ENCODE peak calls at places on chromosomes 7 and 10, in nine cellular contexts. One of them, this sample, is unnamed.
A peak's percentile ranks its signal among the peaks of the same experiment; 100 is the strongest.

GRCh38 chr7:115135769-115136410 is 214.0 kb downstream of the MDFIC start:
- DNase-seq in ELR: no peak
- DNase-seq in GM12865: peak; percentile 48
- DNase-seq in adipocyte: peak; percentile 44
- DNase-seq in CD4-positive, alpha-beta T cell: no peak
- DNase-seq in NCI-H82: no peak
- DNase-seq in hypothalamus: no peak
- DNase-seq in sigmoid colon: no peak
- DNase-seq in sciatic nerve: no peak
- DNase-seq in this sample: no peak

GRCh38 chr7:154633641-154634040 is 369.3 kb downstream of the PAXIP1 start:
- DNase-seq in hypothalamus: no peak
- DNase-seq in GM12865: no peak
- DNase-seq in NCI-H82: no peak
- DNase-seq in CD4-positive, alpha-beta T cell: no peak
- DNase-seq in sigmoid colon: no peak
- DNase-seq in adipocyte: no peak
- DNase-seq in ELR: no peak
- DNase-seq in sciatic nerve: no peak
- DNase-seq in this sample: no peak

GRCh38 chr7:141263508-141263907 is 189.6 kb downstream of the TMEM178B start:
- DNase-seq in NCI-H82: no peak
- DNase-seq in CD4-positive, alpha-beta T cell: no peak
- DNase-seq in sigmoid colon: no peak
- DNase-seq in ELR: no peak
- DNase-seq in adipocyte: no peak
- DNase-seq in GM12865: no peak
- DNase-seq in hypothalamus: no peak
- DNase-seq in sciatic nerve: no peak
- DNase-seq in this sample: no peak

GRCh38 chr7:73963252-73963822 is 64.6 kb upstream of the ELN start:
- DNase-seq in CD4-positive, alpha-beta T cell: no peak
- DNase-seq in NCI-H82: no peak
- DNase-seq in GM12865: no peak
- DNase-seq in hypothalamus: no peak
- DNase-seq in ELR: no peak
- DNase-seq in adipocyte: peak; percentile 7
- DNase-seq in sigmoid colon: no peak
- DNase-seq in sciatic nerve: no peak
- DNase-seq in this sample: no peak

GRCh38 chr10:48526371-48526821 is 78.5 kb downstream of the ARHGAP22 start:
- DNase-seq in ELR: peak; percentile 86
- DNase-seq in GM12865: no peak
- DNase-seq in CD4-positive, alpha-beta T cell: no peak
- DNase-seq in NCI-H82: no peak
- DNase-seq in sigmoid colon: no peak
- DNase-seq in hypothalamus: no peak
- DNase-seq in adipocyte: peak; percentile 72
- DNase-seq in sciatic nerve: peak; percentile 34
- DNase-seq in this sample: no peak

GRCh38 chr10:42691361-42692120 is 53.2 kb upstream of the ZNF33B start:
- DNase-seq in adipocyte: no peak
- DNase-seq in ELR: no peak
- DNase-seq in hypothalamus: no peak
- DNase-seq in sigmoid colon: no peak
- DNase-seq in CD4-positive, alpha-beta T cell: no peak
- DNase-seq in sciatic nerve: no peak
- DNase-seq in GM12865: no peak
- DNase-seq in NCI-H82: peak; percentile 47
- DNase-seq in this sample: no peak

GRCh38 chr7:43501881-43502280 is 81.0 kb upstream of the STK17A start:
- DNase-seq in ELR: no peak
- DNase-seq in GM12865: peak; percentile 37
- DNase-seq in NCI-H82: no peak
- DNase-seq in hypothalamus: no peak
- DNase-seq in adipocyte: peak; percentile 67
- DNase-seq in sigmoid colon: no peak
- DNase-seq in sciatic nerve: no peak
- DNase-seq in CD4-positive, alpha-beta T cell: no peak
- DNase-seq in this sample: no peak

GRCh38 chr7:116569737-116570136 is 44.9 kb downstream of the CAV1 start:
- DNase-seq in adipocyte: peak; percentile 75
- DNase-seq in sciatic nerve: no peak
- DNase-seq in NCI-H82: no peak
- DNase-seq in ELR: peak; percentile 96
- DNase-seq in CD4-positive, alpha-beta T cell: no peak
- DNase-seq in sigmoid colon: no peak
- DNase-seq in hypothalamus: no peak
- DNase-seq in GM12865: no peak
- DNase-seq in this sample: no peak

GRCh38 chr10:59905735-59906416 is 480 bp downstream of the CCDC6 start:
- DNase-seq in CD4-positive, alpha-beta T cell: no peak
- DNase-seq in ELR: no peak
- DNase-seq in sigmoid colon: no peak
- DNase-seq in adipocyte: no peak
- DNase-seq in sciatic nerve: peak; percentile 65
- DNase-seq in hypothalamus: no peak
- DNase-seq in GM12865: no peak
- DNase-seq in NCI-H82: peak; percentile 41
- DNase-seq in this sample: peak; percentile 36

GRCh38 chr10:3104251-3104918 is 37.0 kb downstream of the PFKP start:
- DNase-seq in hypothalamus: no peak
- DNase-seq in sigmoid colon: no peak
- DNase-seq in ELR: no peak
- DNase-seq in GM12865: no peak
- DNase-seq in sciatic nerve: no peak
- DNase-seq in adipocyte: no peak
- DNase-seq in NCI-H82: no peak
- DNase-seq in CD4-positive, alpha-beta T cell: no peak
- DNase-seq in this sample: no peak

GRCh38 chr10:13338337-13339128 is 9.6 kb downstream of the SEPHS1 start:
- DNase-seq in NCI-H82: no peak
- DNase-seq in adipocyte: peak; percentile 90
- DNase-seq in sciatic nerve: no peak
- DNase-seq in sigmoid colon: no peak
- DNase-seq in ELR: no peak
- DNase-seq in hypothalamus: no peak
- DNase-seq in GM12865: no peak
- DNase-seq in CD4-positive, alpha-beta T cell: no peak
- DNase-seq in this sample: no peak

GRCh38 chr7:76065016-76065612 is 17.2 kb downstream of the MDH2 start:
- DNase-seq in GM12865: no peak
- DNase-seq in ELR: no peak
- DNase-seq in CD4-positive, alpha-beta T cell: no peak
- DNase-seq in adipocyte: no peak
- DNase-seq in hypothalamus: no peak
- DNase-seq in NCI-H82: no peak
- DNase-seq in sigmoid colon: no peak
- DNase-seq in sciatic nerve: no peak
- DNase-seq in this sample: no peak

GRCh38 chr7:14332155-14332554 is 342.7 kb upstream of the ETV1 start:
- DNase-seq in NCI-H82: no peak
- DNase-seq in CD4-positive, alpha-beta T cell: no peak
- DNase-seq in ELR: no peak
- DNase-seq in sigmoid colon: no peak
- DNase-seq in hypothalamus: no peak
- DNase-seq in adipocyte: peak; percentile 1
- DNase-seq in GM12865: no peak
- DNase-seq in sciatic nerve: no peak
- DNase-seq in this sample: no peak

GRCh38 chr7:91243591-91244368 is 20.5 kb upstream of the FZD1 start:
- DNase-seq in adipocyte: peak; percentile 78
- DNase-seq in CD4-positive, alpha-beta T cell: no peak
- DNase-seq in NCI-H82: no peak
- DNase-seq in GM12865: no peak
- DNase-seq in sciatic nerve: no peak
- DNase-seq in sigmoid colon: no peak
- DNase-seq in ELR: peak; percentile 42
- DNase-seq in hypothalamus: no peak
- DNase-seq in this sample: no peak

GRCh38 chr10:101358706-101359300 is 4.8 kb downstream of the BTRC start:
- DNase-seq in NCI-H82: no peak
- DNase-seq in GM12865: no peak
- DNase-seq in hypothalamus: no peak
- DNase-seq in sigmoid colon: no peak
- DNase-seq in adipocyte: no peak
- DNase-seq in CD4-positive, alpha-beta T cell: no peak
- DNase-seq in ELR: peak; percentile 77
- DNase-seq in sciatic nerve: no peak
- DNase-seq in this sample: no peak

GRCh38 chr7:80018941-80019808 is 115.5 kb upstream of the GNAI1 start:
- DNase-seq in GM12865: peak; percentile 56
- DNase-seq in sciatic nerve: peak; percentile 61
- DNase-seq in adipocyte: peak; percentile 84
- DNase-seq in CD4-positive, alpha-beta T cell: no peak
- DNase-seq in ELR: peak; percentile 64
- DNase-seq in sigmoid colon: no peak
- DNase-seq in NCI-H82: peak; percentile 88
- DNase-seq in hypothalamus: no peak
- DNase-seq in this sample: peak; percentile 70

This sample was measured in NB4.